ENCODE peak calls at places on chromosomes 2 and 18, in four cellular contexts. I, K, M and H are unnamed samples.

GRCh38 chr2:122703676-122704075 is 948.2 kb downstream of the TSN start:
- DNase-seq in I (no peak), K (no peak), M (no peak), H (no peak)

GRCh38 chr18:22921762-22922161 is 11.4 kb upstream of the RBBP8 start:
- DNase-seq in I (no peak), K (no peak), M (no peak), H (no peak)

GRCh38 chr18:55264108-55264507 is 304.8 kb upstream of the CCDC68 start:
- DNase-seq in I (no peak), K (peak; percentile 73), M (peak; percentile 70), H (no peak)

GRCh38 chr18:12376718-12377555 is at the start of gene AFG3L2:
- DNase-seq in I (peak; percentile 99), K (peak; percentile 99), M (peak; percentile 99), H (peak; percentile 99)

GRCh38 chr18:22650247-22650646 is 232.5 kb upstream of the CTAGE1 start:
- DNase-seq in I (no peak), K (peak; percentile 59), M (no peak), H (no peak)

GRCh38 chr2:143083636-143084035 is 45.6 kb upstream of the ARHGAP15 start:
- DNase-seq in I (no peak), K (peak; percentile 63), M (no peak), H (no peak)

GRCh38 chr2:189440947-189441708 is at the start of gene WDR75:
- DNase-seq in I (peak; percentile 78), K (peak; percentile 96), M (peak; percentile 95), H (peak; percentile 87)

GRCh38 chr2:219230201-219230540 is 565 bp downstream of the ANKZF1 start:
- DNase-seq in I (peak; percentile 53), K (no peak), M (peak; percentile 80), H (peak; percentile 48)

GRCh38 chr2:32858713-32859112 is 88.0 kb upstream of the LTBP1 start:
- DNase-seq in I (no peak), K (no peak), M (no peak), H (no peak)

GRCh38 chr18:9688036-9688741 is 19.9 kb upstream of the RAB31 start:
- DNase-seq in I (no peak), K (peak; percentile 42), M (peak; percentile 32), H (no peak)

GRCh38 chr2:98300475-98300874 is 45.8 kb upstream of the CNGA3 start:
- DNase-seq in I (no peak), K (no peak), M (no peak), H (no peak)

GRCh38 chr18:987325-988186 is 82.9 kb downstream of the ADCYAP1 start:
- DNase-seq in I (no peak), K (peak; percentile 99), M (no peak), H (no peak)

GRCh38 chr18:63216911-63217311 is 102.7 kb downstream of the BCL2 start:
- DNase-seq in I (no peak), K (no peak), M (no peak), H (no peak)

GRCh38 chr2:38116762-38117161 is 40.8 kb upstream of the CYP1B1 start:
- DNase-seq in I (no peak), K (peak; percentile 90), M (no peak), H (no peak)

GRCh38 chr2:38113036-38113435 is 37.1 kb upstream of the CYP1B1 start:
- DNase-seq in I (no peak), K (peak; percentile 49), M (no peak), H (no peak)

GRCh38 chr2:38120829-38121228 is 44.9 kb upstream of the CYP1B1 start:
- DNase-seq in I (no peak), K (no peak), M (no peak), H (no peak)

GRCh38 chr2:38113999-38114708 is 38.2 kb upstream of the CYP1B1 start:
- DNase-seq in I (no peak), K (peak; percentile 98), M (no peak), H (no peak)

DNA sequence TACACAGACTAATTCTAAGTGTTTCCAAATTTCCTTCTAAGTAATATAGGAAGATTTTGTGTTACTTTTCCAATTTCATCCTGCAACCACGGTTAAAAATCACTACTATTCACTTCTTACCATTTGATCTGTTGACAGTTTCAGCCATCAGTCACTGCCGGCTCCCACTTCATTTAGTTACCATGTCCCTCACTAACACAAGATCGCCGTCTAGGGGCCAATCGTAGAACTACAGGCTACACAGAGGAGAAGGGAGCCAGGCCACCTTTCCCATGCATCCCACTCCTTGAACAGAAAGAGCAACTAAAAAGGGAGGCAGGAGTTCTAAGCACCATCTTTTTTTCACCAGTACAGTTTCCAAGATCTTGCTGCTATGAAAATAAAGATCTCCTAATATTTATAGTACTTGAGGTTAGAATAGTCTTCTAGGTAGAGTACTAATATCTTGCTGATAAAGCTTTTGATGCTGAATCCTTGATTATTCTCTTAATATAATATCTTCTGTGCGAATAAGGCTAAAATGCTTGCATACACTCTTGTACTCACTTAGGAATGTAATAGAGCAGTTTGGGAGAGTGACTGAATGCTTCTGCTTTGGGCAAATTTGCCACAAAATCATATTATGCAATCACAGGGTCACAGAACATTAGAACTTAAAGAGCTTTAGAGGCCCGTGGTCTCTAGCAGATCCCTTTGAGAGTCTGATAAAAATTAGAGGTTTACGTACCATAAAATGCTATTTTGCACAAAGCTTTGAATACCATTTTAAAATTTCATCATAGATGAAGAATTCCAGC is 39.5 kb upstream of the CYP1B1 start:
- DNase-seq in I (peak; percentile 66), K (peak; percentile 82), M (peak; percentile 92), H (peak; percentile 72)
- TF ChIP-seq CTCF in I (peak; percentile 96), K (peak; percentile 99), M (peak; percentile 99), H (peak; percentile 88)

GRCh38 chr2:211093743-211094303 is 537.4 kb downstream of the CPS1 start:
- DNase-seq in I (no peak), K (no peak), M (peak; percentile 38), H (no peak)
- TF ChIP-seq CTCF in I (peak; percentile 50), K (peak; percentile 45), M (peak; percentile 63), H (peak; percentile 40)

GRCh38 chr2:6865346-6866238 is at the start of gene CMPK2:
- DNase-seq in I (peak; percentile 93), K (peak; percentile 34), M (peak; percentile 84), H (peak; percentile 87)

GRCh38 chr2:6866982-6867381 is 1.3 kb upstream of the CMPK2 start:
- DNase-seq in I (no peak), K (no peak), M (no peak), H (no peak)

GRCh38 chr2:6864938-6865345 is 765 bp downstream of the CMPK2 start:
- DNase-seq in I (no peak), K (no peak), M (peak; percentile 21), H (no peak)

GRCh38 chr2:6864251-6864758 is 1.4 kb downstream of the CMPK2 start:
- DNase-seq in I (peak; percentile 12), K (no peak), M (no peak), H (no peak)

GRCh38 chr2:6866239-6866745 is 585 bp upstream of the CMPK2 start:
- DNase-seq in I (peak; percentile 59), K (peak; percentile 35), M (peak; percentile 50), H (peak; percentile 38)
- TF ChIP-seq CTCF in I (peak; percentile 44), K (peak; percentile 53), M (peak; percentile 46), H (peak; percentile 51)

GRCh38 chr2:111148925-111149324 is 28.2 kb downstream of the BCL2L11 start:
- DNase-seq in I (no peak), K (no peak), M (no peak), H (no peak)

GRCh38 chr2:111148225-111148873 is 27.6 kb downstream of the BCL2L11 start:
- DNase-seq in I (no peak), K (no peak), M (no peak), H (no peak)

GRCh38 chr2:111145951-111146350 is 25.2 kb downstream of the BCL2L11 start:
- DNase-seq in I (no peak), K (no peak), M (no peak), H (no peak)

GRCh38 chr2:111145103-111145760 is 24.5 kb downstream of the BCL2L11 start:
- DNase-seq in I (no peak), K (no peak), M (no peak), H (no peak)

DNA sequence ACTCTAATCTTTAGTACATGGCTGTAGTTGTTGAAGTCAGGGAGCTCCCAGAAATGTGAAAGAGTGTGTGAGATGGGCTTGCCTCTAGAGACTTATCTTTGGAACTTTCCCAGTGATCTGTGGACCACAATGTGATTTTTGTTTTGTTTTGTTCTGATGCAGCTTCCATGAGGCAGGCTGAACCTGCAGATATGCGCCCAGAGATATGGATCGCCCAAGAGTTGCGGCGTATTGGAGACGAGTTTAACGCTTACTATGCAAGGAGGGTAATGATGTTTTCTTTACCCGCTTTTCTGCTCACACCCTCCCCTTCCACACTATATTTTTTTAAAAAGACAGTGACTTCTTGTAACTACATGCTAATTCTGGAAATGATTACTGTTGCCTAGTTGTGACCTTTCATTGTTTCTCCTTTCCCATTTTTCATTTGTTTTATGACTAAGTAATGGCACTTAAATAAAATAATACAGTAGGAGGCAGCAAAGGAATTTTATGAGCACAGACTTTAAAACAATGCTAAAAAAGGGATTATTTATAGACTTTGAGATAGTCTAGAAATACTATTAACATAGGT is 29.3 kb downstream of the BCL2L11 start:
- DNase-seq in I (no peak), K (peak; percentile 33), M (no peak), H (no peak)
- TF ChIP-seq CTCF in I (no peak), K (no peak), M (no peak), H (no peak)

GRCh38 chr2:35168351-35168750 is 1187.2 kb upstream of the CRIM1 start:
- DNase-seq in I (no peak), K (no peak), M (peak; percentile 29), H (no peak)
- TF ChIP-seq CTCF in I (peak; percentile 26), K (no peak), M (peak; percentile 57), H (no peak)

DNA sequence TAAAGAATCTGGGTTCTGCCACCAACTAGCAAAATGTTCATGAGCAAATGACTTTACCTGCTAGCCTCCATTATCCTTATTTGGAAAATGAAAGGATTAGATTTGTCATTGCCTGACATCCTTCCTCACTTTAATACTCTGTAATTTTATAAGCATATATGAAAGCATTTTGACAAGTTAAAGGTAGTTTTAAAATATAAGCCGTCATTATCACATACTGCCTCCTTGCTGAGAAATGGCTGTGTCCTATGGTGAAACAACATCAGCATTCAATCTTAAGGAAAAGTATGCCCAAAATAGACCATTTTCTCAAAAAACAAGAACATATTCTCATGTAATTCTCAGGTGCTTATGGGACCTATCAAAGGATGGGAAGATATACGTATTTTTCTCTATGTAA is 461.2 kb downstream of the SUCLG1 start:
- DNase-seq in I (no peak), K (no peak), M (no peak), H (no peak)
- TF ChIP-seq CTCF in I (no peak), K (no peak), M (no peak), H (no peak)